ENCODE peak calls at places on chromosomes 4 and X, in seven cellular contexts. One of them, this sample, is unnamed.

GRCh38 chr4:73669410-73670183 is 49.4 kb upstream of the RASSF6 start:
- DNase-seq in IMR-90: no peak
- DNase-seq in SK-N-DZ: no peak
- DNase-seq in CD8-positive, alpha-beta memory T cell: no peak
- DNase-seq in posterior vena cava: no peak
- DNase-seq in head of caudate nucleus: no peak
- DNase-seq in stimulated activated CD4-positive, alpha-beta T cell treated with anti-CD3 and anti-CD28 coated beads, Interleukin-12 subunit alpha, Interleukin-12 subunit beta, amount 100 ng/mL, for 24 hours: no peak
- DNase-seq in this sample: no peak

GRCh38 chrX:71253253-71254091 is 468 bp downstream of the ZMYM3 start:
- DNase-seq in stimulated activated CD4-positive, alpha-beta T cell treated with anti-CD3 and anti-CD28 coated beads, Interleukin-12 subunit alpha, Interleukin-12 subunit beta, amount 100 ng/mL, for 24 hours: peak
- DNase-seq in IMR-90: peak
- DNase-seq in CD8-positive, alpha-beta memory T cell: no peak
- DNase-seq in posterior vena cava: no peak
- DNase-seq in head of caudate nucleus: no peak
- DNase-seq in SK-N-DZ: peak
- DNase-seq in this sample: peak

GRCh38 chrX:155086961-155087735 is 15.8 kb downstream of the BRCC3 start:
- DNase-seq in SK-N-DZ: no peak
- DNase-seq in stimulated activated CD4-positive, alpha-beta T cell treated with anti-CD3 and anti-CD28 coated beads, Interleukin-12 subunit alpha, Interleukin-12 subunit beta, amount 100 ng/mL, for 24 hours: no peak
- DNase-seq in head of caudate nucleus: no peak
- DNase-seq in posterior vena cava: no peak
- DNase-seq in IMR-90: no peak
- DNase-seq in CD8-positive, alpha-beta memory T cell: no peak
- DNase-seq in this sample: peak

GRCh38 chr4:168880811-168881595 is 129.1 kb downstream of the CBR4 start:
- DNase-seq in IMR-90: no peak
- DNase-seq in posterior vena cava: no peak
- DNase-seq in head of caudate nucleus: no peak
- DNase-seq in stimulated activated CD4-positive, alpha-beta T cell treated with anti-CD3 and anti-CD28 coated beads, Interleukin-12 subunit alpha, Interleukin-12 subunit beta, amount 100 ng/mL, for 24 hours: no peak
- DNase-seq in CD8-positive, alpha-beta memory T cell: no peak
- DNase-seq in SK-N-DZ: no peak
- DNase-seq in this sample: no peak

GRCh38 chr4:47468686-47469365 is 5.3 kb upstream of the COMMD8 start:
- DNase-seq in CD8-positive, alpha-beta memory T cell: no peak
- DNase-seq in head of caudate nucleus: no peak
- DNase-seq in IMR-90: peak
- DNase-seq in posterior vena cava: no peak
- DNase-seq in stimulated activated CD4-positive, alpha-beta T cell treated with anti-CD3 and anti-CD28 coated beads, Interleukin-12 subunit alpha, Interleukin-12 subunit beta, amount 100 ng/mL, for 24 hours: no peak
- DNase-seq in SK-N-DZ: peak
- DNase-seq in this sample: no peak

GRCh38 chrX:138859421-138859820 is 147.9 kb upstream of the FGF13 start:
- DNase-seq in posterior vena cava: no peak
- DNase-seq in CD8-positive, alpha-beta memory T cell: no peak
- DNase-seq in IMR-90: no peak
- DNase-seq in SK-N-DZ: no peak
- DNase-seq in head of caudate nucleus: no peak
- DNase-seq in stimulated activated CD4-positive, alpha-beta T cell treated with anti-CD3 and anti-CD28 coated beads, Interleukin-12 subunit alpha, Interleukin-12 subunit beta, amount 100 ng/mL, for 24 hours: no peak
- DNase-seq in this sample: no peak

GRCh38 chrX:153643431-153644351 is 3.3 kb upstream of the DUSP9 start:
- DNase-seq in SK-N-DZ: no peak
- DNase-seq in stimulated activated CD4-positive, alpha-beta T cell treated with anti-CD3 and anti-CD28 coated beads, Interleukin-12 subunit alpha, Interleukin-12 subunit beta, amount 100 ng/mL, for 24 hours: no peak
- DNase-seq in posterior vena cava: peak
- DNase-seq in head of caudate nucleus: peak
- DNase-seq in IMR-90: no peak
- DNase-seq in CD8-positive, alpha-beta memory T cell: no peak
- DNase-seq in this sample: peak

GRCh38 chr4:86558799-86559198 is 35.3 kb upstream of the PTPN13 start:
- DNase-seq in stimulated activated CD4-positive, alpha-beta T cell treated with anti-CD3 and anti-CD28 coated beads, Interleukin-12 subunit alpha, Interleukin-12 subunit beta, amount 100 ng/mL, for 24 hours: no peak
- DNase-seq in IMR-90: peak
- DNase-seq in posterior vena cava: no peak
- DNase-seq in head of caudate nucleus: no peak
- DNase-seq in SK-N-DZ: no peak
- DNase-seq in CD8-positive, alpha-beta memory T cell: no peak
- DNase-seq in this sample: no peak

GRCh38 chrX:103475381-103475780 is 43.9 kb downstream of the RAB40A start:
- DNase-seq in IMR-90: peak
- DNase-seq in stimulated activated CD4-positive, alpha-beta T cell treated with anti-CD3 and anti-CD28 coated beads, Interleukin-12 subunit alpha, Interleukin-12 subunit beta, amount 100 ng/mL, for 24 hours: no peak
- DNase-seq in CD8-positive, alpha-beta memory T cell: no peak
- DNase-seq in posterior vena cava: no peak
- DNase-seq in head of caudate nucleus: no peak
- DNase-seq in SK-N-DZ: no peak
- DNase-seq in this sample: no peak

GRCh38 chrX:150870059-150870458 is 28.4 kb downstream of the CD99L2 start:
- DNase-seq in SK-N-DZ: no peak
- DNase-seq in IMR-90: no peak
- DNase-seq in stimulated activated CD4-positive, alpha-beta T cell treated with anti-CD3 and anti-CD28 coated beads, Interleukin-12 subunit alpha, Interleukin-12 subunit beta, amount 100 ng/mL, for 24 hours: no peak
- DNase-seq in CD8-positive, alpha-beta memory T cell: no peak
- DNase-seq in posterior vena cava: no peak
- DNase-seq in head of caudate nucleus: no peak
- DNase-seq in this sample: no peak